ENCODE peak calls at places on chromosome 6, in nine cellular contexts. N, F, Y, E, J, D, V, P and Z are unnamed samples.

GRCh38 chr6:26311012-26311384 is 54.0 kb upstream of the BTN3A2 start:
- DNase-seq in J (no peak), P (no peak), E (peak), F (peak), V (no peak), D (no peak), N (no peak), Y (no peak), Z (no peak)

GRCh38 chr6:106287215-106287614 is 38.3 kb downstream of the ATG5 start:
- DNase-seq in J (no peak), D (no peak), F (no peak), N (no peak), Y (no peak), V (no peak), P (no peak), E (no peak), Z (no peak)

GRCh38 chr6:101090281-101090680 is 209.2 kb upstream of the ASCC3 start:
- DNase-seq in Y (no peak), F (peak), N (no peak), V (no peak), E (no peak), D (no peak), P (no peak), J (no peak), Z (no peak)

GRCh38 chr6:6752129-6752528 is 163.6 kb downstream of the LY86 start:
- DNase-seq in E (no peak), D (no peak), N (no peak), V (no peak), P (no peak), J (no peak), F (no peak), Y (no peak), Z (no peak)

GRCh38 chr6:46876126-46876525 is 45.6 kb downstream of the ADGRF5 start:
- DNase-seq in V (no peak), N (no peak), J (no peak), D (peak), F (no peak), P (peak), E (peak), Y (peak), Z (peak)

GRCh38 chr6:158242071-158242606 is 70.1 kb upstream of the TULP4 start:
- DNase-seq in F (no peak), N (no peak), J (no peak), V (no peak), Y (no peak), P (no peak), D (no peak), E (no peak), Z (no peak)

GRCh38 chr6:5783584-5784089 is 223.1 kb downstream of the NRN1 start:
- DNase-seq in N (no peak), E (no peak), D (no peak), Y (no peak), F (no peak), P (no peak), V (no peak), J (no peak), Z (no peak)

GRCh38 chr6:41093729-41094128 is 21.0 kb downstream of the NFYA start:
- DNase-seq in E (no peak), Y (no peak), P (no peak), D (no peak), F (peak), J (no peak), N (no peak), V (no peak), Z (no peak)

GRCh38 chr6:157505912-157506491 is 125.0 kb downstream of the ZDHHC14 start:
- DNase-seq in V (no peak), N (no peak), E (no peak), J (no peak), D (no peak), Y (no peak), F (no peak), P (no peak), Z (no peak)

GRCh38 chr6:27078734-27079357 is 168.7 kb upstream of the PRSS16 start:
- DNase-seq in J (no peak), Y (peak), F (peak), V (no peak), P (peak), E (peak), N (no peak), D (peak), Z (peak)

GRCh38 chr6:134182528-134182927 is 130.1 kb upstream of the SLC2A12 start:
- DNase-seq in F (no peak), E (peak), N (no peak), J (no peak), D (no peak), P (no peak), Y (no peak), V (no peak), Z (no peak)

GRCh38 chr6:26536571-26537159 is 1.5 kb upstream of the HMGN4 start:
- DNase-seq in J (no peak), F (peak), P (no peak), D (peak), E (peak), Y (no peak), N (no peak), V (no peak), Z (no peak)

GRCh38 chr6:111691345-111692225 is 85.9 kb upstream of the TRAF3IP2 start:
- DNase-seq in Y (no peak), V (no peak), E (no peak), J (no peak), N (no peak), P (no peak), D (no peak), F (no peak), Z (no peak)

GRCh38 chr6:141265748-141266647 is 866.7 kb upstream of the GJE1 start:
- DNase-seq in E (peak), F (no peak), D (no peak), Y (no peak), N (no peak), P (no peak), J (no peak), V (no peak), Z (no peak)

GRCh38 chr6:3305831-3306230 is 47.1 kb downstream of the PSMG4 start:
- DNase-seq in V (no peak), J (no peak), Y (no peak), N (no peak), D (no peak), P (no peak), E (no peak), F (no peak), Z (no peak)

GRCh38 chr6:36780517-36781210 is 58.6 kb downstream of the CPNE5 start:
- DNase-seq in P (no peak), E (no peak), D (no peak), J (no peak), Y (peak), F (no peak), N (no peak), V (no peak), Z (no peak)

DNA sequence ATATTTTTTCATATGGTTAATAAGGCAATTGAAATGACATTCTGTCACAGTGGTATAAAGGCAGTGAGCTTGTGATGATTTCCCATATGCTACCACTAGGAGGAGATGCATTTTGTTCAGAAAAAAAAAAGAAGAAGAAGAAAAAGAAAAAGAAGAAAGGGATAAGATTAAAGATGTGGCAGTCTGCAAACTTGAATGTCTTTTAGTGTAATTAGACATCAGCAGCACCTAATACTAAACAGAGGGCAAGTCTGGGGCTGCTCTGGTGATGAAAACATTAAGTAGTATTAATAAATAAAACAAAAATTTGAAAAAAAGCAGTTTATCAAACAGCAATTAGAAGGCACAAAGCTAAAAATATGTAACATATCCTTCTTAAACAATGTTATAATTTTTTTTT is 95.4 kb upstream of the DEFB112 start:
- DNase-seq in V (no peak), P (no peak), J (no peak), F (no peak), N (no peak), D (no peak), E (peak), Y (no peak), Z (no peak)
- TF ChIP-seq CTCF in V (no peak), P (no peak), J (no peak), F (peak), N (no peak), D (peak), E (peak), Y (no peak), Z (peak)

GRCh38 chr6:17851001-17851719 is 136.3 kb downstream of the KIF13A start:
- DNase-seq in D (no peak), V (no peak), J (no peak), P (no peak), Y (no peak), E (no peak), F (no peak), N (no peak), Z (no peak)

GRCh38 chr6:17850281-17850680 is 137.2 kb downstream of the KIF13A start:
- DNase-seq in D (no peak), N (no peak), Y (no peak), F (no peak), E (no peak), J (no peak), V (no peak), P (no peak), Z (no peak)

GRCh38 chr6:17855381-17855780 is 132.1 kb downstream of the KIF13A start:
- DNase-seq in V (no peak), N (no peak), F (no peak), Y (no peak), J (no peak), E (no peak), D (no peak), P (no peak), Z (no peak)

GRCh38 chr6:17853533-17853932 is 133.9 kb downstream of the KIF13A start:
- DNase-seq in D (no peak), P (no peak), N (no peak), V (no peak), E (no peak), J (no peak), F (no peak), Y (no peak), Z (no peak)

GRCh38 chr6:17851720-17852161 is 135.7 kb downstream of the KIF13A start:
- DNase-seq in N (no peak), D (no peak), P (no peak), V (no peak), J (no peak), F (no peak), Y (no peak), E (no peak), Z (no peak)
- H3K27ac ChIP-seq in N (no peak), D (no peak), P (no peak), V (no peak), J (no peak), F (peak), Y (no peak), E (no peak), Z (no peak)

DNA sequence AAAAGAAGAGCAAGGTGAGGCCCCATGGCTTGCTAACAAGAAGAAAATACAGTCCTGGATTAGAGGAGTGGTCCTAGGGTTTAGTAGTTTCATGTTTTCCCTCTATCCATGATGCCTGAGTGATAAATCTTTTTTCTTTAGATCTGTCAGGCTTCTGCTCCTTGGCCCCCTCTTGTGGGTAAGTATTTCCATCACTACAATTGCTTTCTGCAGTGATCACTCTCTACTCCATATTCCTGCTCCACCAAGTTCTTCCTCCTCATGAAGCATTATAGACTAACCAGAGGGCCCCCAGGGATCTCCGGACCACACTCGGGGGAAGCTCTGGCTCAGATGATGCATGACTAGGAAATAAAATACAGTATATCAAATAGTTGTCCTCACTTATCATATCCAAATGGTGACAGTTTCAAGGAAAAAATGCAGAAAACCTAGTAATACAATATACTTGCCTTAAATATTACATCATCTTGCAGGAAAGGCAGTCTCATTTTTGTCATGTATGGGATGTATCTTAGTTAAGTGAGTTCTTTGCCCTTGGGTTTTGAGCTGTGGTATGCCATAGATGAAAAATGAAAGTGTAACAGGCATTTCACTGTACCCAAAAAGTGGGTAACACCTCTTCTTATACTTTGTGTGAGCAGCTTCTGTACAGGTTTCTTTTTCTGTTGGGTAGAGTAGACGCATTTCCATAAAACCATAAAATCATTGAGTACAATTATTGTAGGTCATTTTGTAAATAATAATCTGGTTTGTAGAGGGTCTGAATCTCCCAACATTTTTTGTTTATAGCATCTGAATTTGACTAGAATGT is 200.9 kb upstream of the EYA4 start:
- DNase-seq in Y (no peak), P (no peak), D (peak), F (peak), V (no peak), N (no peak), J (no peak), E (peak), Z (peak)
- TF ChIP-seq CTCF in Y (no peak), P (peak), D (peak), F (peak), V (no peak), N (no peak), J (peak), E (peak), Z (no peak)

GRCh38 chr6:34360556-34360955 is 31.9 kb downstream of the NUDT3 start:
- DNase-seq in Y (no peak), J (no peak), E (no peak), V (no peak), N (no peak), F (no peak), D (no peak), P (no peak), Z (no peak)
- H3K27ac ChIP-seq in Y (no peak), J (no peak), E (no peak), V (no peak), N (no peak), F (peak), D (no peak), P (peak), Z (peak)

GRCh38 chr6:42171813-42172595 is 1.2 kb upstream of the GUCA1A start:
- DNase-seq in D (no peak), E (no peak), N (no peak), P (no peak), Y (no peak), J (no peak), V (no peak), F (no peak), Z (no peak)

GRCh38 chr6:42173101-42173500 is at the start of gene GUCA1A:
- DNase-seq in E (no peak), J (no peak), N (no peak), F (no peak), Y (no peak), V (no peak), D (no peak), P (no peak), Z (no peak)

GRCh38 chr6:42165016-42165415 is 8.1 kb upstream of the GUCA1A start:
- DNase-seq in E (no peak), P (no peak), D (no peak), Y (no peak), J (no peak), N (no peak), V (no peak), F (no peak), Z (no peak)

GRCh38 chr6:42166444-42167141 is 6.6 kb upstream of the GUCA1A start:
- DNase-seq in P (peak), J (peak), F (peak), D (peak), N (peak), E (peak), Y (peak), V (peak), Z (peak)

DNA sequence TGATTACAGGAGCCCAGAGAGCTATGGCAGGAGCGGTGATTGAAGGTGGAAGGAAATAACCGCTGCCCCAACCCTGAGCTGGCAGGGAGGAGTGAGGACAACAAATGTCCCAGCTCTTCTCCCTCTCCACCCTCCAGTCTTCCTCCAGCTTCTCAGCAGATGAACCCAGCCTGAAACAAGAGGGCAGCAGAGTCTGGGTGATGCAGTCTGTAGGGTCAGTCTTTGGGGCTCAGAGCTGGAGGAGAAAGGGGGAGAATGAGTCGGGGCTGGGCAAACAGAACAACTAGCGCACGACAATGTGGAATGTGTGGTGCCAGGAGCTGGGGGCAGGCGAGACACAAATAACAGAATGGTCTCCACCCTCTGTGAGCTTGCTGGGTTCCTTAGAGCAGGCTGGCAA is 4.5 kb upstream of the GUCA1A start:
- DNase-seq in Y (no peak), P (no peak), J (no peak), E (no peak), N (no peak), V (no peak), F (no peak), D (no peak), Z (no peak)
- TF ChIP-seq CTCF in Y (no peak), P (no peak), J (no peak), E (no peak), N (no peak), V (no peak), F (peak), D (no peak), Z (no peak)

DNA sequence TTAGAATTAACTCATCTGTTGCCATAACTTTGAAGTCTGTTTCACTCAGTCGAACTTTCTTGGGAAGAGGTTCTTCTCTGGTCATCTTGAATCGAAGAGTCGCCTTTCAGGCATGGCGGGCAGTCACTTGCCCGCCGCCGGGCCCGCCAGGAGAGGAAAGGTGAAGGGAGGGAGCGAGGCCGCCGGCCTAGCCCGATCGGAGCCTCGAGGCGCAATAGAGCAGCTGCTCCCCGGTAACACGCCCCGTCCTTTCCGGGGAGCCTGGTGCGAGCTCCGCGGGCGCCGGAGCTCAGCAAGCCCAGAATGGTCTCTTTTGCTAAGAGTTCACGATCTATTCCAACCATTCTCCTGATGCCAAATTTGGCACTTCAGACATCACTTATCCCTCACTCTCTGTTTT is 591.8 kb downstream of the TFAP2B start:
- DNase-seq in V (no peak), P (no peak), Y (no peak), D (no peak), F (no peak), N (no peak), E (no peak), J (no peak), Z (no peak)
- H3K27ac ChIP-seq in V (no peak), P (no peak), Y (no peak), D (no peak), F (no peak), N (no peak), E (no peak), J (no peak), Z (no peak)

GRCh38 chr6:162099685-162100084 is 627.9 kb downstream of the PRKN start:
- DNase-seq in P (no peak), J (no peak), V (no peak), N (no peak), F (peak), Y (no peak), D (no peak), E (peak), Z (peak)

DNA sequence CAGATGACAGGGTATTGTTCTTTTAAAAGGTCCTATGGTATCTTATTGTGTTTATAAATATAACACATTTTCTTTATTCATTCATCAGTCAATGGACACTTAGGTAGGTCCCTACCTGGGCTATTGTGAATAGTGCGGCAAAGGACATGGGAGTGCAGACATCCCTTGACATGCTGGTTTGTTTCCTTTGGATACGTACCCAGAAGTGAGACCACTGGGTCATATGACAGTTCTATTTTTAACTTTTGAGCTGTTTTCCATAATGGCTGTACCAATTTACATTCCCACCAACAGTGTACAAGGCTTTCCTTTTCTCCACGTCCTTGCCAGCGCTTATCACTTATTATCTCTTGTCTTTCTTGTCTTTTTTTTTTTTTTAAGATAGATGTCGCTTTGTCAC is 627.5 kb downstream of the PRKN start:
- DNase-seq in F (peak), J (no peak), Y (no peak), P (no peak), V (no peak), D (no peak), N (no peak), E (no peak), Z (no peak)
- TF ChIP-seq CTCF in F (no peak), J (no peak), Y (no peak), P (no peak), V (no peak), D (no peak), N (no peak), E (no peak), Z (no peak)